ENCODE peak calls at places on chromosomes 3 and 15, in eight cellular contexts. One of them, this sample, is unnamed.

GRCh38 chr3:50661321-50661837 is 13.3 kb upstream of the DOCK3 start:
- DNase-seq in adrenal gland: no peak
- DNase-seq in amniotic stem cell: no peak
- DNase-seq in activated CD8-positive, alpha-beta memory T cell treated with anti-CD3 and anti-CD28 coated beads, Interleukin-2, amount 50 U/mL, for 4 hours: no peak
- DNase-seq in HT1080: no peak
- DNase-seq in substantia nigra: no peak
- DNase-seq in mucosa of gallbladder: no peak
- DNase-seq in OCI-LY7: no peak
- DNase-seq in this sample: no peak

GRCh38 chr3:165837058-165837525 is at the start of gene BCHE:
- DNase-seq in adrenal gland: peak
- DNase-seq in amniotic stem cell: no peak
- DNase-seq in activated CD8-positive, alpha-beta memory T cell treated with anti-CD3 and anti-CD28 coated beads, Interleukin-2, amount 50 U/mL, for 4 hours: no peak
- DNase-seq in HT1080: no peak
- DNase-seq in substantia nigra: no peak
- DNase-seq in mucosa of gallbladder: no peak
- DNase-seq in OCI-LY7: no peak
- DNase-seq in this sample: peak

GRCh38 chr3:42741796-42742195 is 31.3 kb downstream of the CCDC13 start:
- DNase-seq in adrenal gland: no peak
- DNase-seq in amniotic stem cell: no peak
- DNase-seq in activated CD8-positive, alpha-beta memory T cell treated with anti-CD3 and anti-CD28 coated beads, Interleukin-2, amount 50 U/mL, for 4 hours: no peak
- DNase-seq in HT1080: no peak
- DNase-seq in substantia nigra: no peak
- DNase-seq in mucosa of gallbladder: no peak
- DNase-seq in OCI-LY7: no peak
- DNase-seq in this sample: no peak

GRCh38 chr3:142866841-142867631 is 21.8 kb downstream of the PCOLCE2 start:
- DNase-seq in adrenal gland: no peak
- DNase-seq in amniotic stem cell: no peak
- DNase-seq in activated CD8-positive, alpha-beta memory T cell treated with anti-CD3 and anti-CD28 coated beads, Interleukin-2, amount 50 U/mL, for 4 hours: no peak
- DNase-seq in HT1080: peak
- DNase-seq in substantia nigra: no peak
- DNase-seq in mucosa of gallbladder: peak
- DNase-seq in OCI-LY7: no peak
- DNase-seq in this sample: no peak

GRCh38 chr3:42025388-42026138 is 63.7 kb upstream of the ULK4 start:
- DNase-seq in adrenal gland: peak
- DNase-seq in amniotic stem cell: no peak
- DNase-seq in activated CD8-positive, alpha-beta memory T cell treated with anti-CD3 and anti-CD28 coated beads, Interleukin-2, amount 50 U/mL, for 4 hours: no peak
- DNase-seq in HT1080: peak
- DNase-seq in substantia nigra: peak
- DNase-seq in mucosa of gallbladder: peak
- DNase-seq in OCI-LY7: peak
- DNase-seq in this sample: peak

GRCh38 chr3:179726075-179726742 is 73.4 kb downstream of the USP13 start:
- DNase-seq in adrenal gland: no peak
- DNase-seq in amniotic stem cell: no peak
- DNase-seq in activated CD8-positive, alpha-beta memory T cell treated with anti-CD3 and anti-CD28 coated beads, Interleukin-2, amount 50 U/mL, for 4 hours: no peak
- DNase-seq in HT1080: no peak
- DNase-seq in substantia nigra: no peak
- DNase-seq in mucosa of gallbladder: no peak
- DNase-seq in OCI-LY7: no peak
- DNase-seq in this sample: no peak

GRCh38 chr15:98888839-98889479 is 118.6 kb downstream of the PGPEP1L start:
- DNase-seq in adrenal gland: no peak
- DNase-seq in amniotic stem cell: no peak
- DNase-seq in activated CD8-positive, alpha-beta memory T cell treated with anti-CD3 and anti-CD28 coated beads, Interleukin-2, amount 50 U/mL, for 4 hours: no peak
- DNase-seq in HT1080: peak
- DNase-seq in substantia nigra: no peak
- DNase-seq in mucosa of gallbladder: no peak
- DNase-seq in OCI-LY7: no peak
- DNase-seq in this sample: no peak

GRCh38 chr3:66480666-66481065 is 20.2 kb downstream of the LRIG1 start:
- DNase-seq in adrenal gland: no peak
- DNase-seq in amniotic stem cell: no peak
- DNase-seq in activated CD8-positive, alpha-beta memory T cell treated with anti-CD3 and anti-CD28 coated beads, Interleukin-2, amount 50 U/mL, for 4 hours: no peak
- DNase-seq in HT1080: no peak
- DNase-seq in substantia nigra: no peak
- DNase-seq in mucosa of gallbladder: no peak
- DNase-seq in OCI-LY7: peak
- DNase-seq in this sample: no peak

GRCh38 chr3:123105201-123106189 is 38.7 kb downstream of the PDIA5 start:
- DNase-seq in adrenal gland: no peak
- DNase-seq in amniotic stem cell: no peak
- DNase-seq in activated CD8-positive, alpha-beta memory T cell treated with anti-CD3 and anti-CD28 coated beads, Interleukin-2, amount 50 U/mL, for 4 hours: no peak
- DNase-seq in HT1080: no peak
- DNase-seq in substantia nigra: no peak
- DNase-seq in mucosa of gallbladder: no peak
- DNase-seq in OCI-LY7: peak
- DNase-seq in this sample: no peak

GRCh38 chr3:178260887-178261286 is 275.3 kb upstream of the KCNMB2 start:
- DNase-seq in adrenal gland: peak
- DNase-seq in amniotic stem cell: no peak
- DNase-seq in activated CD8-positive, alpha-beta memory T cell treated with anti-CD3 and anti-CD28 coated beads, Interleukin-2, amount 50 U/mL, for 4 hours: no peak
- DNase-seq in HT1080: no peak
- DNase-seq in substantia nigra: no peak
- DNase-seq in mucosa of gallbladder: no peak
- DNase-seq in OCI-LY7: no peak
- DNase-seq in this sample: no peak

GRCh38 chr3:190073264-190073663 is 47.4 kb downstream of the P3H2 start:
- DNase-seq in adrenal gland: peak
- DNase-seq in amniotic stem cell: no peak
- DNase-seq in activated CD8-positive, alpha-beta memory T cell treated with anti-CD3 and anti-CD28 coated beads, Interleukin-2, amount 50 U/mL, for 4 hours: no peak
- DNase-seq in HT1080: no peak
- DNase-seq in substantia nigra: no peak
- DNase-seq in mucosa of gallbladder: no peak
- DNase-seq in OCI-LY7: no peak
- DNase-seq in this sample: no peak

GRCh38 chr3:29156071-29156715 is 124.7 kb upstream of the RBMS3 start:
- DNase-seq in adrenal gland: no peak
- DNase-seq in amniotic stem cell: no peak
- DNase-seq in activated CD8-positive, alpha-beta memory T cell treated with anti-CD3 and anti-CD28 coated beads, Interleukin-2, amount 50 U/mL, for 4 hours: no peak
- DNase-seq in HT1080: no peak
- DNase-seq in substantia nigra: no peak
- DNase-seq in mucosa of gallbladder: no peak
- DNase-seq in OCI-LY7: no peak
- DNase-seq in this sample: no peak

GRCh38 chr15:93152951-93153350 is 63.9 kb upstream of the RGMA start:
- DNase-seq in adrenal gland: peak
- DNase-seq in amniotic stem cell: no peak
- DNase-seq in activated CD8-positive, alpha-beta memory T cell treated with anti-CD3 and anti-CD28 coated beads, Interleukin-2, amount 50 U/mL, for 4 hours: no peak
- DNase-seq in HT1080: no peak
- DNase-seq in substantia nigra: peak
- DNase-seq in mucosa of gallbladder: peak
- DNase-seq in OCI-LY7: no peak
- DNase-seq in this sample: no peak